ENCODE peak calls at places on chromosomes 3 and 15, in five cellular contexts. M is foreskin fibroblast, F is Caki2, P is stromal cell of bone marrow, N is Ammon's horn. X is an unnamed sample.

GRCh38 chr3:9779721-9780450 is 10.1 kb upstream of the CAMK1 start:
- DNase-seq in M (no peak), F (no peak), P (no peak), N (peak), X (no peak)

GRCh38 chr3:114154321-114154821 is 24.5 kb downstream of the DRD3 start:
- DNase-seq in M (no peak), F (no peak), P (no peak), N (no peak), X (no peak)

GRCh38 chr3:156760333-156760732 is 65.8 kb upstream of the LEKR1 start:
- DNase-seq in M (peak), F (no peak), P (no peak), N (no peak), X (no peak)

GRCh38 chr3:153349138-153349499 is 187.1 kb downstream of the RAP2B start:
- DNase-seq in M (no peak), F (no peak), P (no peak), N (no peak), X (no peak)

GRCh38 chr3:19183572-19183971 is 35.3 kb downstream of the KCNH8 start:
- DNase-seq in M (no peak), F (no peak), P (no peak), N (no peak), X (no peak)

GRCh38 chr3:82461049-82461889 is 699.8 kb upstream of the GBE1 start:
- DNase-seq in M (no peak), F (no peak), P (no peak), N (no peak), X (no peak)

GRCh38 chr3:177195941-177196472 is 1.3 kb downstream of the TBL1XR1 start:
- DNase-seq in M (peak), F (no peak), P (no peak), N (no peak), X (no peak)

GRCh38 chr15:68699881-68700394 is 120.8 kb downstream of the ANP32A start:
- DNase-seq in M (peak), F (no peak), P (no peak), N (peak), X (no peak)

GRCh38 chr15:43238691-43239131 is 17.9 kb upstream of the EPB42 start:
- DNase-seq in M (no peak), F (no peak), P (no peak), N (no peak), X (no peak)

GRCh38 chr3:66499881-66500574 is 794 bp downstream of the LRIG1 start:
- DNase-seq in M (peak), F (peak), P (no peak), N (peak), X (no peak)

GRCh38 chr15:94580186-94580585 is 348.8 kb downstream of the MCTP2 start:
- DNase-seq in M (no peak), F (no peak), P (no peak), N (no peak), X (no peak)

GRCh38 chr3:17047162-17047561 is 162.4 kb downstream of the PLCL2 start:
- DNase-seq in M (no peak), F (no peak), P (no peak), N (no peak), X (no peak)

GRCh38 chr15:92020207-92020606 is 166.7 kb downstream of the SLCO3A1 start:
- DNase-seq in M (no peak), F (no peak), P (no peak), N (no peak), X (no peak)

GRCh38 chr3:113275876-113276580 is 64.7 kb downstream of the BOC start:
- DNase-seq in M (peak), F (no peak), P (peak), N (peak), X (peak)

GRCh38 chr3:57544181-57545125 is at the start of gene DNAH12:
- DNase-seq in M (peak), F (peak), P (no peak), N (peak), X (peak)

GRCh38 chr3:175255698-175256097 is 396.6 kb downstream of the NAALADL2 start:
- DNase-seq in M (peak), F (peak), P (peak), N (no peak), X (no peak)

GRCh38 chr15:85690546-85691226 is 104.0 kb downstream of the KLHL25 start:
- DNase-seq in M (no peak), F (no peak), P (no peak), N (no peak), X (no peak)

GRCh38 chr3:52519445-52520140 is 14.1 kb downstream of the NT5DC2 start:
- DNase-seq in M (no peak), F (no peak), P (no peak), N (no peak), X (no peak)

GRCh38 chr15:74134387-74135027 is 4.1 kb downstream of the ISLR2 start:
- DNase-seq in M (peak), F (no peak), P (no peak), N (peak), X (no peak)

GRCh38 chr3:125207949-125208568 is 4.5 kb downstream of the SLC12A8 start:
- DNase-seq in M (no peak), F (no peak), P (no peak), N (no peak), X (no peak)

GRCh38 chr15:67521770-67522568 is 1.0 kb downstream of the C15orf61 start:
- DNase-seq in M (peak), F (peak), P (no peak), N (no peak), X (no peak)

GRCh38 chr3:141050913-141051632 is at the start of gene SPSB4:
- DNase-seq in M (peak), F (peak), P (peak), N (no peak), X (no peak)

GRCh38 chr3:158864492-158864891 is 62.6 kb downstream of the MFSD1 start:
- DNase-seq in M (no peak), F (no peak), P (no peak), N (no peak), X (no peak)

GRCh38 chr3:119628816-119629445 is 31.2 kb downstream of the PLA1A start:
- DNase-seq in M (peak), F (no peak), P (no peak), N (no peak), X (peak)